ENCODE peak calls at places on chromosomes 3 and 15, in seven cellular contexts. S is HCT116; H is iris pigment epithelial cell; I is HEK293T; E is activated CD8-positive, alpha-beta memory T cell treated with anti-CD3 and anti-CD28 coated beads for 48 hours; B is NCI-H345; G is cardiac septum. P is an unnamed sample.

GRCh38 chr3:153284282-153284938 is 122.4 kb downstream of the RAP2B start:
- DNase-seq in I (no peak), G (no peak), H (peak; percentile 95), B (no peak), E (no peak), S (peak; percentile 61), P (no peak)

GRCh38 chr3:53495518-53496501 is 1.4 kb downstream of the CACNA1D start:
- DNase-seq in B (peak; percentile 47), S (no peak), H (no peak), G (no peak), I (no peak), E (no peak), P (no peak)

GRCh38 chr15:87209891-87210649 is 1046.5 kb downstream of the NTRK3 start:
- DNase-seq in B (no peak), S (no peak), E (no peak), G (no peak), I (no peak), H (no peak), P (no peak)

GRCh38 chr3:134307425-134307824 is 56.8 kb upstream of the RYK start:
- DNase-seq in G (no peak), I (no peak), H (no peak), B (no peak), E (no peak), S (no peak), P (no peak)

GRCh38 chr3:143135150-143135549 is 15.6 kb downstream of the CHST2 start:
- DNase-seq in E (no peak), I (no peak), S (no peak), H (peak; percentile 95), G (no peak), B (no peak), P (no peak)

GRCh38 chr3:153591566-153592221 is 429.7 kb downstream of the RAP2B start:
- DNase-seq in E (no peak), I (no peak), S (no peak), B (no peak), G (no peak), H (no peak), P (no peak)

GRCh38 chr3:44962606-44963393 is 13.2 kb downstream of the ZDHHC3 start:
- DNase-seq in S (no peak), E (no peak), G (no peak), B (no peak), H (no peak), I (no peak), P (no peak)

GRCh38 chr15:81351651-81352050 is 22.4 kb downstream of the TMC3 start:
- DNase-seq in B (no peak), I (no peak), H (no peak), G (no peak), S (no peak), E (no peak), P (no peak)

GRCh38 chr3:170228093-170228766 is 6.0 kb downstream of the PRKCI start:
- DNase-seq in G (no peak), I (no peak), B (no peak), H (peak; percentile 63), S (no peak), E (no peak), P (no peak)

GRCh38 chr3:141407043-141407442 is 38.7 kb downstream of the ZBTB38 start:
- DNase-seq in E (no peak), H (peak; percentile 99), G (no peak), B (no peak), S (no peak), I (no peak), P (no peak)

GRCh38 chr3:187208159-187208558 is 10.9 kb downstream of the RTP1 start:
- DNase-seq in S (no peak), I (no peak), B (peak; percentile 32), H (peak; percentile 47), E (no peak), G (no peak), P (no peak)

GRCh38 chr3:112676659-112677234 is 35.8 kb upstream of the CCDC80 start:
- DNase-seq in B (peak; percentile 77), G (no peak), E (peak; percentile 68), H (peak; percentile 99), I (no peak), S (peak; percentile 59), P (no peak)

GRCh38 chr15:39887832-39888231 is 32.2 kb downstream of the GPR176 start:
- DNase-seq in B (no peak), S (peak; percentile 3), G (no peak), I (no peak), E (no peak), H (peak; percentile 57), P (peak; percentile 39)

GRCh38 chr3:124413989-124414598 is 316.2 kb upstream of the UMPS start:
- DNase-seq in H (no peak), B (no peak), E (no peak), S (no peak), I (no peak), G (no peak), P (no peak)

GRCh38 chr15:99320374-99321215 is 69.3 kb downstream of the LRRC28 start:
- DNase-seq in I (no peak), H (no peak), E (no peak), S (no peak), B (no peak), G (no peak), P (no peak)

GRCh38 chr3:61371123-61371522 is 119.9 kb upstream of the FHIT start:
- DNase-seq in G (no peak), I (peak; percentile 36), S (peak; percentile 35), H (peak; percentile 3), B (no peak), E (no peak), P (peak; percentile 1)

GRCh38 chr3:197366301-197367044 is 68.1 kb upstream of the DLG1 start:
- DNase-seq in S (no peak), G (no peak), E (no peak), I (no peak), B (peak; percentile 20), H (no peak), P (no peak)

GRCh38 chr3:197807969-197808587 is 17.0 kb downstream of the LRCH3 start:
- DNase-seq in S (no peak), I (no peak), B (no peak), E (no peak), G (no peak), H (peak; percentile 58), P (no peak)

GRCh38 chr3:194930439-194931204 is 244.9 kb downstream of the FAM43A start:
- DNase-seq in E (no peak), I (no peak), B (no peak), S (no peak), H (peak; percentile 83), G (no peak), P (no peak)

GRCh38 chr15:89781891-89782618 is 5.9 kb downstream of the MESP2 start:
- DNase-seq in I (no peak), G (peak; percentile 67), H (peak; percentile 78), E (no peak), B (no peak), S (peak; percentile 39), P (no peak)

GRCh38 chr3:195209083-195209835 is 61.7 kb downstream of the XXYLT1 start:
- DNase-seq in G (no peak), I (no peak), B (no peak), H (no peak), S (no peak), E (no peak), P (no peak)

GRCh38 chr15:28128036-28128435 is 28.9 kb upstream of the OCA2 start:
- DNase-seq in G (peak; percentile 78), S (no peak), I (no peak), H (no peak), E (no peak), B (no peak), P (no peak)

GRCh38 chr3:16455001-16455400 is 58.5 kb downstream of the RFTN1 start:
- DNase-seq in H (no peak), I (no peak), G (no peak), S (no peak), E (no peak), B (no peak), P (no peak)